ENCODE peak calls at places on chromosomes 7 and 10, in four cellular contexts. W is stomach, I is naive B cell, P is Ammon's horn. U is an unnamed sample.

GRCh38 chr7:108570146-108570755 is 577 bp downstream of the DNAJB9 start:
- DNase-seq in W (peak), I (peak), P (peak), U (no peak)

GRCh38 chr10:113187066-113187777 is 237.2 kb downstream of the TCF7L2 start:
- DNase-seq in W (peak), I (no peak), P (peak), U (no peak)

GRCh38 chr10:68543004-68543918 is 15.9 kb upstream of the SLC25A16 start:
- DNase-seq in W (no peak), I (no peak), P (no peak), U (no peak)

GRCh38 chr7:7276151-7276550 is 93.8 kb downstream of the C1GALT1 start:
- DNase-seq in W (no peak), I (no peak), P (peak), U (no peak)

GRCh38 chr10:103837370-103838094 is 17.8 kb downstream of the SH3PXD2A start:
- DNase-seq in W (no peak), I (no peak), P (no peak), U (no peak)

GRCh38 chr7:137878333-137878961 is 31.7 kb upstream of the DGKI start:
- DNase-seq in W (peak), I (no peak), P (peak), U (no peak)

GRCh38 chr7:111232249-111233084 is 141.5 kb downstream of the LRRN3 start:
- DNase-seq in W (no peak), I (no peak), P (no peak), U (no peak)

GRCh38 chr7:63080406-63080805 is 918.2 kb upstream of the ZNF722 start:
- DNase-seq in W (no peak), I (no peak), P (no peak), U (no peak)

GRCh38 chr7:35550831-35551230 is 144.1 kb downstream of the HERPUD2 start:
- DNase-seq in W (no peak), I (no peak), P (no peak), U (no peak)

GRCh38 chr7:47573758-47574472 is 8.0 kb downstream of the TNS3 start:
- DNase-seq in W (peak), I (no peak), P (no peak), U (no peak)

GRCh38 chr7:97835296-97836138 is 36.7 kb downstream of the ASNS start:
- DNase-seq in W (peak), I (peak), P (peak), U (peak)

GRCh38 chr10:89337493-89337892 is 9.7 kb downstream of the IFIT3 start:
- DNase-seq in W (no peak), I (no peak), P (no peak), U (no peak)

GRCh38 chr7:17130281-17131059 is 168.0 kb upstream of the AHR start:
- DNase-seq in W (no peak), I (no peak), P (no peak), U (no peak)

GRCh38 chr7:91876391-91877133 is 3.9 kb downstream of the MTERF1 start:
- DNase-seq in W (no peak), I (no peak), P (peak), U (no peak)

GRCh38 chr7:106793015-106793651 is 71.9 kb upstream of the PIK3CG start:
- DNase-seq in W (no peak), I (peak), P (peak), U (no peak)

GRCh38 chr10:6737080-6737641 is 157.1 kb upstream of the PRKCQ start:
- DNase-seq in W (no peak), I (no peak), P (no peak), U (no peak)

GRCh38 chr7:32616625-32617024 is 121.3 kb downstream of the AVL9 start:
- DNase-seq in W (no peak), I (no peak), P (no peak), U (no peak)

GRCh38 chr10:36556468-36556867 is 568.9 kb upstream of the ANKRD30A start:
- DNase-seq in W (no peak), I (no peak), P (no peak), U (no peak)

GRCh38 chr7:130627775-130628174 is 40.8 kb downstream of the COPG2 start:
- DNase-seq in W (no peak), I (no peak), P (no peak), U (no peak)

GRCh38 chr7:48130658-48131108 is 40.6 kb upstream of the ABCA13 start:
- DNase-seq in W (no peak), I (no peak), P (no peak), U (no peak)

GRCh38 chr7:58087536-58088190 is 637.7 kb downstream of the ZNF716 start:
- DNase-seq in W (no peak), I (no peak), P (no peak), U (no peak)

GRCh38 chr10:103054621-103055020 is 136.5 kb downstream of the CNNM2 start:
- DNase-seq in W (no peak), I (no peak), P (peak), U (no peak)

GRCh38 chr7:93945756-93946540 is 24.4 kb downstream of the GNG11 start:
- DNase-seq in W (no peak), I (no peak), P (no peak), U (no peak)

GRCh38 chr10:96390460-96390864 is 31.7 kb upstream of the OPALIN start:
- DNase-seq in W (peak), I (no peak), P (peak), U (no peak)

GRCh38 chr10:130804778-130805634 is 506.5 kb downstream of the TCERG1L start:
- DNase-seq in W (no peak), I (no peak), P (no peak), U (no peak)

GRCh38 chr10:107415446-107415845 is 250.9 kb upstream of the SORCS1 start:
- DNase-seq in W (no peak), I (no peak), P (peak), U (no peak)

GRCh38 chr10:120371856-120372255 is 85.2 kb upstream of the PLPP4 start:
- DNase-seq in W (no peak), I (no peak), P (no peak), U (no peak)

GRCh38 chr7:74256446-74257408 is 2.5 kb upstream of the RFC2 start:
- DNase-seq in W (no peak), I (no peak), P (no peak), U (no peak)

GRCh38 chr10:52258791-52259427 is 55.2 kb upstream of the DKK1 start:
- DNase-seq in W (no peak), I (no peak), P (no peak), U (no peak)